ENCODE peak calls at places on chromosomes 2 and 18, in nine cellular contexts. One of them, this sample, is unnamed.

GRCh38 chr2:191846787-191847620 is at the start of gene CAVIN2:
- DNase-seq in NCI-H187: no peak
- DNase-seq in HTR-8/SVneo: no peak
- DNase-seq in HT-29: peak; percentile 76
- DNase-seq in activated naive CD4-positive, alpha-beta T cell: no peak
- DNase-seq in activated CD8-positive, alpha-beta T cell treated with anti-CD3 and anti-CD28 coated beads, Interleukin-2, amount 10 ng/mL, durations not matched to agents 7 days and 5 days: no peak
- DNase-seq in stimulated activated CD8-positive, alpha-beta memory T cell treated with anti-CD3 and anti-CD28 coated beads, Interleukin-7, amount 100 ng/mL, for 1 hour: no peak
- DNase-seq in RKO: no peak
- DNase-seq in activated CD8-positive, alpha-beta memory T cell treated with anti-CD3 and anti-CD28 coated beads for 24 hours: no peak
- DNase-seq in this sample: no peak

GRCh38 chr2:207239222-207239674 is 73.5 kb upstream of the KLF7 start:
- DNase-seq in activated CD8-positive, alpha-beta T cell treated with anti-CD3 and anti-CD28 coated beads, Interleukin-2, amount 10 ng/mL, durations not matched to agents 7 days and 5 days: no peak
- DNase-seq in RKO: no peak
- DNase-seq in activated naive CD4-positive, alpha-beta T cell: no peak
- DNase-seq in stimulated activated CD8-positive, alpha-beta memory T cell treated with anti-CD3 and anti-CD28 coated beads, Interleukin-7, amount 100 ng/mL, for 1 hour: no peak
- DNase-seq in HTR-8/SVneo: peak; percentile 83
- DNase-seq in HT-29: no peak
- DNase-seq in NCI-H187: no peak
- DNase-seq in activated CD8-positive, alpha-beta memory T cell treated with anti-CD3 and anti-CD28 coated beads for 24 hours: no peak
- DNase-seq in this sample: peak; percentile 97

GRCh38 chr2:95276244-95276887 is 2.1 kb downstream of the PROM2 start:
- DNase-seq in HTR-8/SVneo: no peak
- DNase-seq in stimulated activated CD8-positive, alpha-beta memory T cell treated with anti-CD3 and anti-CD28 coated beads, Interleukin-7, amount 100 ng/mL, for 1 hour: no peak
- DNase-seq in NCI-H187: no peak
- DNase-seq in activated CD8-positive, alpha-beta T cell treated with anti-CD3 and anti-CD28 coated beads, Interleukin-2, amount 10 ng/mL, durations not matched to agents 7 days and 5 days: no peak
- DNase-seq in activated naive CD4-positive, alpha-beta T cell: no peak
- DNase-seq in activated CD8-positive, alpha-beta memory T cell treated with anti-CD3 and anti-CD28 coated beads for 24 hours: no peak
- DNase-seq in HT-29: no peak
- DNase-seq in RKO: no peak
- DNase-seq in this sample: no peak

GRCh38 chr18:55586841-55587240 is 1.2 kb downstream of the TCF4 start:
- DNase-seq in HT-29: no peak
- DNase-seq in stimulated activated CD8-positive, alpha-beta memory T cell treated with anti-CD3 and anti-CD28 coated beads, Interleukin-7, amount 100 ng/mL, for 1 hour: no peak
- DNase-seq in HTR-8/SVneo: no peak
- DNase-seq in activated CD8-positive, alpha-beta memory T cell treated with anti-CD3 and anti-CD28 coated beads for 24 hours: no peak
- DNase-seq in NCI-H187: no peak
- DNase-seq in RKO: no peak
- DNase-seq in activated CD8-positive, alpha-beta T cell treated with anti-CD3 and anti-CD28 coated beads, Interleukin-2, amount 10 ng/mL, durations not matched to agents 7 days and 5 days: no peak
- DNase-seq in activated naive CD4-positive, alpha-beta T cell: no peak
- DNase-seq in this sample: no peak

GRCh38 chr18:12310762-12311161 is 2.7 kb downstream of the TUBB6 start:
- DNase-seq in NCI-H187: no peak
- DNase-seq in HT-29: no peak
- DNase-seq in activated CD8-positive, alpha-beta T cell treated with anti-CD3 and anti-CD28 coated beads, Interleukin-2, amount 10 ng/mL, durations not matched to agents 7 days and 5 days: no peak
- DNase-seq in activated CD8-positive, alpha-beta memory T cell treated with anti-CD3 and anti-CD28 coated beads for 24 hours: no peak
- DNase-seq in activated naive CD4-positive, alpha-beta T cell: no peak
- DNase-seq in RKO: no peak
- DNase-seq in HTR-8/SVneo: no peak
- DNase-seq in stimulated activated CD8-positive, alpha-beta memory T cell treated with anti-CD3 and anti-CD28 coated beads, Interleukin-7, amount 100 ng/mL, for 1 hour: no peak
- DNase-seq in this sample: no peak

GRCh38 chr18:11808001-11808855 is 43.0 kb upstream of the CHMP1B start:
- DNase-seq in activated CD8-positive, alpha-beta memory T cell treated with anti-CD3 and anti-CD28 coated beads for 24 hours: no peak
- DNase-seq in HTR-8/SVneo: peak; percentile 41
- DNase-seq in stimulated activated CD8-positive, alpha-beta memory T cell treated with anti-CD3 and anti-CD28 coated beads, Interleukin-7, amount 100 ng/mL, for 1 hour: no peak
- DNase-seq in activated naive CD4-positive, alpha-beta T cell: no peak
- DNase-seq in activated CD8-positive, alpha-beta T cell treated with anti-CD3 and anti-CD28 coated beads, Interleukin-2, amount 10 ng/mL, durations not matched to agents 7 days and 5 days: no peak
- DNase-seq in RKO: peak; percentile 43
- DNase-seq in NCI-H187: no peak
- DNase-seq in HT-29: no peak
- DNase-seq in this sample: no peak

GRCh38 chr2:99032786-99033185 is 96.8 kb upstream of the CRACDL start:
- DNase-seq in activated CD8-positive, alpha-beta T cell treated with anti-CD3 and anti-CD28 coated beads, Interleukin-2, amount 10 ng/mL, durations not matched to agents 7 days and 5 days: no peak
- DNase-seq in NCI-H187: no peak
- DNase-seq in stimulated activated CD8-positive, alpha-beta memory T cell treated with anti-CD3 and anti-CD28 coated beads, Interleukin-7, amount 100 ng/mL, for 1 hour: no peak
- DNase-seq in HTR-8/SVneo: no peak
- DNase-seq in RKO: peak; percentile 55
- DNase-seq in activated naive CD4-positive, alpha-beta T cell: no peak
- DNase-seq in HT-29: no peak
- DNase-seq in activated CD8-positive, alpha-beta memory T cell treated with anti-CD3 and anti-CD28 coated beads for 24 hours: no peak
- DNase-seq in this sample: no peak

GRCh38 chr2:126864861-126865260 is 33.8 kb upstream of the TEX51 start:
- DNase-seq in HT-29: peak; percentile 29
- DNase-seq in activated CD8-positive, alpha-beta memory T cell treated with anti-CD3 and anti-CD28 coated beads for 24 hours: no peak
- DNase-seq in stimulated activated CD8-positive, alpha-beta memory T cell treated with anti-CD3 and anti-CD28 coated beads, Interleukin-7, amount 100 ng/mL, for 1 hour: no peak
- DNase-seq in activated CD8-positive, alpha-beta T cell treated with anti-CD3 and anti-CD28 coated beads, Interleukin-2, amount 10 ng/mL, durations not matched to agents 7 days and 5 days: peak; percentile 7
- DNase-seq in RKO: no peak
- DNase-seq in activated naive CD4-positive, alpha-beta T cell: no peak
- DNase-seq in NCI-H187: no peak
- DNase-seq in HTR-8/SVneo: no peak
- DNase-seq in this sample: no peak

GRCh38 chr18:11387880-11388279 is 221.5 kb upstream of the SLC35G4 start:
- DNase-seq in RKO: peak; percentile 82
- DNase-seq in activated naive CD4-positive, alpha-beta T cell: no peak
- DNase-seq in activated CD8-positive, alpha-beta T cell treated with anti-CD3 and anti-CD28 coated beads, Interleukin-2, amount 10 ng/mL, durations not matched to agents 7 days and 5 days: no peak
- DNase-seq in HT-29: peak; percentile 94
- DNase-seq in HTR-8/SVneo: peak; percentile 18
- DNase-seq in activated CD8-positive, alpha-beta memory T cell treated with anti-CD3 and anti-CD28 coated beads for 24 hours: no peak
- DNase-seq in NCI-H187: no peak
- DNase-seq in stimulated activated CD8-positive, alpha-beta memory T cell treated with anti-CD3 and anti-CD28 coated beads, Interleukin-7, amount 100 ng/mL, for 1 hour: no peak
- DNase-seq in this sample: no peak

GRCh38 chr18:24397131-24397693 is 412 bp downstream of the OSBPL1A start:
- DNase-seq in HTR-8/SVneo: peak; percentile 13
- DNase-seq in activated CD8-positive, alpha-beta T cell treated with anti-CD3 and anti-CD28 coated beads, Interleukin-2, amount 10 ng/mL, durations not matched to agents 7 days and 5 days: peak; percentile 35
- DNase-seq in NCI-H187: no peak
- DNase-seq in activated CD8-positive, alpha-beta memory T cell treated with anti-CD3 and anti-CD28 coated beads for 24 hours: no peak
- DNase-seq in HT-29: peak; percentile 48
- DNase-seq in RKO: peak; percentile 78
- DNase-seq in activated naive CD4-positive, alpha-beta T cell: no peak
- DNase-seq in stimulated activated CD8-positive, alpha-beta memory T cell treated with anti-CD3 and anti-CD28 coated beads, Interleukin-7, amount 100 ng/mL, for 1 hour: no peak
- DNase-seq in this sample: peak; percentile 94

GRCh38 chr2:238090887-238091286 is 9.3 kb upstream of the ESPNL start:
- DNase-seq in activated CD8-positive, alpha-beta memory T cell treated with anti-CD3 and anti-CD28 coated beads for 24 hours: peak; percentile 37
- DNase-seq in activated CD8-positive, alpha-beta T cell treated with anti-CD3 and anti-CD28 coated beads, Interleukin-2, amount 10 ng/mL, durations not matched to agents 7 days and 5 days: peak; percentile 18
- DNase-seq in RKO: no peak
- DNase-seq in NCI-H187: no peak
- DNase-seq in activated naive CD4-positive, alpha-beta T cell: no peak
- DNase-seq in HTR-8/SVneo: no peak
- DNase-seq in HT-29: no peak
- DNase-seq in stimulated activated CD8-positive, alpha-beta memory T cell treated with anti-CD3 and anti-CD28 coated beads, Interleukin-7, amount 100 ng/mL, for 1 hour: no peak
- DNase-seq in this sample: no peak

This sample was measured in vagina.